ENCODE peak calls at places on chromosomes 6 and 20, in five cellular contexts. K, H, Q, R and U are unnamed samples.

GRCh38 chr6:159299566-159299965 is 130.4 kb downstream of the FNDC1 start:
- DNase-seq in K (no peak), H (no peak), Q (no peak), R (no peak), U (no peak)

GRCh38 chr20:38043512-38044300 is 10.2 kb downstream of the RPRD1B start:
- DNase-seq in K (peak; percentile 73), H (no peak), Q (no peak), R (no peak), U (no peak)

GRCh38 chr6:3359091-3359752 is 97.6 kb downstream of the SLC22A23 start:
- DNase-seq in K (no peak), H (no peak), Q (no peak), R (no peak), U (no peak)

GRCh38 chr6:44525761-44526351 is 138.3 kb downstream of the CDC5L start:
- DNase-seq in K (no peak), H (no peak), Q (no peak), R (no peak), U (no peak)

GRCh38 chr20:6632187-6632586 is 135.3 kb upstream of the BMP2 start:
- DNase-seq in K (no peak), H (no peak), Q (peak; percentile 27), R (no peak), U (no peak)

GRCh38 chr6:20856681-20857288 is 322.5 kb downstream of the CDKAL1 start:
- DNase-seq in K (no peak), H (no peak), Q (no peak), R (no peak), U (no peak)

GRCh38 chr6:141264101-141264500 is 868.6 kb upstream of the GJE1 start:
- DNase-seq in K (no peak), H (no peak), Q (no peak), R (no peak), U (no peak)

GRCh38 chr20:63457737-63458136 is 14.7 kb downstream of the KCNQ2 start:
- DNase-seq in K (peak; percentile 29), H (no peak), Q (peak; percentile 55), R (no peak), U (no peak)

GRCh38 chr6:133240511-133241087 is 558 bp upstream of the EYA4 start:
- DNase-seq in K (no peak), H (peak; percentile 65), Q (peak; percentile 35), R (peak; percentile 44), U (no peak)

GRCh38 chr20:32544260-32544722 is 40.8 kb downstream of the NOL4L start:
- DNase-seq in K (no peak), H (peak; percentile 13), Q (no peak), R (peak; percentile 20), U (no peak)

GRCh38 chr20:10634190-10634589 is 39.6 kb downstream of the JAG1 start:
- DNase-seq in K (no peak), H (no peak), Q (no peak), R (no peak), U (no peak)
- H3K27me3 ChIP-seq in K (no peaks in the 10 kb centered on the region), H (no peaks in the 10 kb centered on the region), Q (no peaks in the 10 kb centered on the region), R (no peaks in the 10 kb centered on the region), U (no peaks in the 10 kb centered on the region)

GRCh38 chr6:98880486-98880885 is 46.1 kb downstream of the POU3F2 start:
- DNase-seq in K (no peak), H (no peak), Q (no peak), R (no peak), U (no peak)

GRCh38 chr6:98871821-98872220 is 37.4 kb downstream of the POU3F2 start:
- DNase-seq in K (no peak), H (no peak), Q (no peak), R (no peak), U (no peak)

GRCh38 chr6:98875375-98875774 is 41.0 kb downstream of the POU3F2 start:
- DNase-seq in K (no peak), H (no peak), Q (peak; percentile 20), R (peak; percentile 40), U (no peak)

GRCh38 chr6:98877250-98877649 is 42.9 kb downstream of the POU3F2 start:
- DNase-seq in K (no peak), H (no peak), Q (no peak), R (no peak), U (no peak)
- H3K4me3 ChIP-seq in K (no peak overlapping the region), H (no peak overlapping the region), Q (no peak overlapping the region), R (no peak overlapping the region), U (no peak overlapping the region)

GRCh38 chr6:149948011-149948410 is 6.2 kb downstream of the ULBP2 start:
- DNase-seq in K (no peak), H (no peak), Q (no peak), R (no peak), U (no peak)

GRCh38 chr6:149951096-149951495 is 9.3 kb downstream of the ULBP2 start:
- DNase-seq in K (no peak), H (no peak), Q (no peak), R (no peak), U (no peak)

GRCh38 chr6:149948616-149949015 is 6.8 kb downstream of the ULBP2 start:
- DNase-seq in K (no peak), H (no peak), Q (no peak), R (peak; percentile 26), U (no peak)

GRCh38 chr6:149950423-149950822 is 8.6 kb downstream of the ULBP2 start:
- DNase-seq in K (no peak), H (no peak), Q (no peak), R (no peak), U (peak; percentile 28)

DNA sequence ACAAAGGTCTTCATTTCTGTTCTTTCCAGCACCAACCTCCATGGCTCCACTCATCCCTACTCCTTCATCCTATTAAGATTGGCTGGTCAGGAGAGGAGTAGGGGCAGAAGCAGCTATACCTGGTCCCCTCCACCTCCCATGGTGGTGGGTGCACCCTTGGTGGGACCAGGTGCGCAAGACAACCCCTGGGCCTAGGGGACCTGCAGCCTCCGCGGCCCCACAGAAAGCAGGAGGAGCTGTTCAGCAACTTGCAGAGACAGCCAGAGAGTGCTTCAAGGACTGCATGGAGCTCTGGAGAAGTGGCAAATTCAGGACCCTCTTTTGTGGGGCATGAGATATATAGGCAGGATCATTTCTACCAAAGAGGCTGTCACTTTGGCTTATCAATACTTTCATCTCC is 9.8 kb downstream of the ULBP2 start:
- DNase-seq in K (no peak), H (no peak), Q (no peak), R (peak; percentile 20), U (no peak)
- H3K27me3 ChIP-seq in K (peaks cover 46% of the 10 kb centered on the region), H (peaks cover 88% of the 10 kb centered on the region), Q (peaks cover 88% of the 10 kb centered on the region), R (no peaks in the 10 kb centered on the region), U (no peaks in the 10 kb centered on the region)

GRCh38 chr6:25384967-25385366 is 105.8 kb downstream of the CARMIL1 start:
- DNase-seq in K (no peak), H (no peak), Q (no peak), R (no peak), U (no peak)

GRCh38 chr6:25389501-25389900 is 110.3 kb downstream of the CARMIL1 start:
- DNase-seq in K (peak; percentile 34), H (no peak), Q (no peak), R (no peak), U (no peak)

GRCh38 chr6:25388776-25389175 is 109.6 kb downstream of the CARMIL1 start:
- DNase-seq in K (no peak), H (no peak), Q (no peak), R (no peak), U (no peak)

GRCh38 chr6:25387483-25387882 is 108.3 kb downstream of the CARMIL1 start:
- DNase-seq in K (no peak), H (no peak), Q (no peak), R (no peak), U (no peak)

DNA sequence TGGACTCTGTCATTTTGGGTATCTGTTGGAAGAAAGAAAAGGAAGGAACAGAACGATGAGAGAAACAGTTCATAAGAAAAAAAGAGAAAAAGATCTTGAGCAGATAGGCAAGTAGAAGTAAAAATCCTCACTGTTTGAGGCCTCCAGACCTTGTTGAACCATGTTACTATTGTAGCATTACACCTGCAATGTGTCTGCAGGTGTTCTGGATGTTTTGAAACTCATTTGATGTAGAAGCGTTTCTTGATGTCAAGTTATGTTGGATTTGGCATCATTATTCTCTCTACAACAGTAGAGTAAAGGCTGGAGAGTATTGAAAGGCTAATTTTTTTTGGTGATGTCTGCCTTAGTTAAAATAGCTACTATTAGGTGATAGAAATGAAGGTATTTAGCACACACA is 108.7 kb downstream of the CARMIL1 start:
- DNase-seq in K (no peak), H (no peak), Q (no peak), R (no peak), U (no peak)
- H3K4me3 ChIP-seq in K (no peak overlapping the region), H (no peak overlapping the region), Q (no peak overlapping the region), R (no peak overlapping the region), U (no peak overlapping the region)

DNA sequence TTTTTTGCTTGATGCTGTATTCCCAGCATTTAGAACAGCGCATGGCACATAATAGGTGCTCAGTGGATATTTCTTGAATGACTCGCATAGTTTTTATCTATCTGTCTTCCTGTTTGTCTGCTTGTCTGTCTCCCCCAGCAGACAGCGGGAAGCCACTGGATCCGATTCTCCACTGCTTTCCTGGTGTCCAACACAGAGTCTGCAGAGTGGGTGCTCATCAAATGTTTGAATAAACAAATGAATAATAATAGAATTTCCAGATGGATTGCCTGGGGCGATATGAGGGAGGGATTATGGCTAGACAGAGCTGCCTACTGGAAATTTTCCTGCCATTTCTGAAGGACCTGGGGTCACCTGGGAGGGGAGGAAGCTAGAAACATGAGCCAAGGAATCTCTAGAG is 18.9 kb downstream of the CDH22 start:
- DNase-seq in K (no peak), H (no peak), Q (no peak), R (no peak), U (no peak)
- H3K27me3 ChIP-seq in K (peaks cover 17% of the 10 kb centered on the region), H (peaks cover 92% of the 10 kb centered on the region), Q (peaks cover 87% of the 10 kb centered on the region), R (no peaks in the 10 kb centered on the region), U (peaks cover 5% of the 10 kb centered on the region)